ENCODE peak calls at places on chromosome 12, in four cellular contexts. S is left ventricle myocardium inferior; V is aorta; C is effector memory CD4-positive, alpha-beta T cell. U is an unnamed sample. For H3K4me1 and H3K27me3, the result is how much of the 10 kb centered on the place peaks cover.

GRCh38 chr12:7376196-7376595 is 67.8 kb downstream of the CD163L1 start:
- DNase-seq in C (no peak), V (no peak), S (no peak), U (no peak)

GRCh38 chr12:27772328-27773049 is 7.5 kb upstream of the KLHL42 start:
- DNase-seq in S (no peak), C (no peak), V (no peak), U (no peak)

GRCh38 chr12:52444647-52445595 is 7.0 kb downstream of the KRT6B start:
- DNase-seq in C (no peak), V (no peak), S (no peak), U (no peak)

GRCh38 chr12:49827351-49828099 is 688 bp downstream of the NCKAP5L start:
- DNase-seq in V (peak), C (peak), S (peak), U (peak)

GRCh38 chr12:58774731-58775130 is 145.6 kb downstream of the LRIG3 start:
- DNase-seq in S (no peak), C (no peak), V (no peak), U (no peak)

GRCh38 chr12:107791465-107792089 is 17.1 kb downstream of the ASCL4 start:
- DNase-seq in S (no peak), C (no peak), V (no peak), U (no peak)

GRCh38 chr12:32264995-32265394 is 134.4 kb upstream of the FGD4 start:
- DNase-seq in V (no peak), C (no peak), S (no peak), U (no peak)

GRCh38 chr12:124397399-124397679 is 102.4 kb downstream of the RFLNA start:
- DNase-seq in S (no peak), C (no peak), V (no peak), U (peak)

GRCh38 chr12:64669270-64669842 is 59.1 kb downstream of the RASSF3 start:
- DNase-seq in C (peak), S (peak), V (peak), U (no peak)

GRCh38 chr12:18275974-18276373 is 14.7 kb downstream of the PIK3C2G start:
- DNase-seq in C (no peak), S (no peak), V (no peak), U (no peak)

GRCh38 chr12:12804011-12804410 is 9.1 kb upstream of the DDX47 start:
- DNase-seq in S (no peak), V (no peak), C (no peak), U (no peak)

GRCh38 chr12:107395817-107396216 is 289.8 kb upstream of the PWP1 start:
- DNase-seq in V (no peak), S (no peak), C (no peak), U (no peak)

GRCh38 chr12:81354327-81354932 is 276.6 kb downstream of the ACSS3 start:
- DNase-seq in C (no peak), S (no peak), V (no peak), U (no peak)

GRCh38 chr12:118337194-118337838 is 35.4 kb downstream of the TAOK3 start:
- DNase-seq in V (no peak), C (no peak), S (no peak), U (no peak)

GRCh38 chr12:63028951-63029350 is 94.0 kb upstream of the PPM1H start:
- DNase-seq in C (no peak), V (no peak), S (no peak), U (no peak)

GRCh38 chr12:47768323-47768811 is 4.7 kb upstream of the SLC48A1 start:
- DNase-seq in S (no peak), V (no peak), C (no peak), U (no peak)

GRCh38 chr12:95218852-95219171 is 1.2 kb downstream of the VEZT start:
- DNase-seq in C (peak), V (no peak), S (no peak), U (no peak)

GRCh38 chr12:15863258-15863835 is 18.8 kb upstream of the STRAP start:
- DNase-seq in C (no peak), V (no peak), S (no peak), U (no peak)

GRCh38 chr12:31011746-31012567 is 61.7 kb upstream of the DDX11 start:
- DNase-seq in S (no peak), C (no peak), V (no peak), U (peak)

GRCh38 chr12:30329281-30329680 is 366.4 kb downstream of the IPO8 start:
- DNase-seq in V (no peak), C (no peak), S (no peak), U (no peak)

GRCh38 chr12:90978117-90978770 is 23.3 kb upstream of the CCER1 start:
- DNase-seq in S (no peak), C (no peak), V (no peak), U (no peak)

GRCh38 chr12:110353211-110353965 is 50.1 kb downstream of the ANAPC7 start:
- DNase-seq in C (no peak), V (peak), S (no peak), U (no peak)

GRCh38 chr12:24231298-24231697 is 281.8 kb upstream of the SOX5 start:
- DNase-seq in S (no peak), V (no peak), C (no peak), U (no peak)

GRCh38 chr12:92623386-92623785 is 79.4 kb upstream of the PLEKHG7 start:
- DNase-seq in S (no peak), C (no peak), V (no peak), U (no peak)

GRCh38 chr12:120534203-120534702 is at the start of gene RNF10:
- DNase-seq in V (peak), S (peak), C (peak), U (peak)

GRCh38 chr12:53051058-53051880 is 1.4 kb downstream of the TNS2 start:
- DNase-seq in V (peak), S (peak), C (no peak), U (no peak)

GRCh38 chr12:32651956-32652210 is 27.2 kb upstream of the DNM1L start:
- DNase-seq in C (no peak), S (no peak), V (no peak), U (no peak)

GRCh38 chr12:114400395-114400794 is 5.5 kb downstream of the TBX5 start:
- DNase-seq in V (no peak), C (no peak), S (peak), U (no peak)

GRCh38 chr12:14850929-14851663 is 7.8 kb upstream of the ART4 start:
- DNase-seq in S (no peak), V (no peak), C (no peak), U (no peak)

GRCh38 chr12:3216726-3217682 is 139.8 kb downstream of the TSPAN9 start:
- DNase-seq in S (no peak), V (peak), C (no peak), U (no peak)

GRCh38 chr12:30678221-30678620 is 17.4 kb downstream of the IPO8 start:
- DNase-seq in S (no peak), V (no peak), C (no peak), U (no peak)

GRCh38 chr12:128818065-128819022 is 5.4 kb downstream of the SLC15A4 start:
- DNase-seq in C (no peak), V (no peak), S (no peak), U (no peak)
- H3K4me1 ChIP-seq in C (under half), V (under half), S (half or more), U (under half)

DNA sequence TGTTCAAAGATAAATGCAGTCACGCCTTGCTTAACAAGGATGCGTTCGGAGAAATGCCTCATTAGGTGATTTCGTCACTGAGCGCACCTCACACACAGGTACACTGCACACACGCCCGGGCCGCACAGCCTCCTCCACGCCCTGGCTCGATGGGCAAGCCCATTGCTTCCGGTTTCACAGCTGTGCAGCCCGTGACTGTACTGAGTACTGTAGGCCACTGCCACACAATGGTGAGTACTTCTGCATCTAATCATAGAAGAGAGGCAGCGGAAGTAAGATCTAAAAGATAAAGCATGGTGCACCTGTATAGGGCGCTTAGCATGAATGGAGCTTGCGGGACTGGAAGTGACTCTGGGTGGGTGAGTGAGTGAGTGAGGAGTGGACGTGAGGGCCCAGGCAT is 4.3 kb downstream of the RIMBP2 start:
- DNase-seq in S (no peak), V (no peak), C (no peak), U (no peak)
- H3K27me3 ChIP-seq in S (half or more), V (under half), C (under half), U (under half)

DNA sequence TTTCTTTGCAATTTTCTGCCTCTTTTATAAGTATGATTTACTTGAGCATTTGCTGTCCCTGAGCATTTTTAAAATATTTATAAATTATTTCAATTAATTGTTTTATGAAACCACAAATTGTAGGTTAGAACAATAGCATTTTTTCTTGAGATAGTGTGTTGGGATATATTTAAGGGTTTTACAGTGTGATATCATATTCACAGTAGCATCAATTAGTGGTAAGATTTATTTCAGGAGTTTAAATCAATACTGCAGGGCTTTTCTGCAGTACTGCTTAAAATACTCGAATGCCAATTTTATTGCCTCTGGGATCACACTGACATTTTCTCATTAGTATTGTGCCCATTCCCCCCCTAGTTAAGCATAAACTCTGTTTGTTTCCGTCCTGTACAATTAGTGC is 82.2 kb downstream of the BHLHE41 start:
- DNase-seq in V (no peak), S (no peak), C (no peak), U (no peak)
- H3K4me1 ChIP-seq in V (under half), S (under half), C (under half), U (under half)

DNA sequence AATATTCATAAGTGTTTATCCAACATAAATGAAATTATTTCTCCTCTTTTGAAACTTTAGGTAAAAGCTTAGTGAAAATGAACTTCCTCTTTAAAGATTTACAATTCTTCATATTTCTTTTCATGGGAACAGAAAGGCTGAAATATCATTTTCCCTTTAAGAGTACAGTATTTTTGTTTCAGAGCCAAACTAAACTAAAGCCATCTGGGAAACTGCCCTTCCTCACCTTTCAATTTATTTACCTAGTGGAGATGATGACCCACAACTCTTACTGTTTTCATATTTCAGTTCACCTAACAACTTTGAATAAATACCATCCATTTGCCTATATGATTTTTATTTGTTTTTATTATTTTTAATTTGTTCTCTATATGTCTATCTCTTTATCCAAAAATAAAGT is 105.4 kb downstream of the ALX1 start:
- DNase-seq in V (no peak), C (no peak), S (no peak), U (no peak)
- H3K27me3 ChIP-seq in V (under half), C (under half), S (under half), U (under half)

GRCh38 chr12:104313568-104314241 is 10.2 kb downstream of the EID3 start:
- DNase-seq in C (no peak), S (no peak), V (no peak), U (no peak)

GRCh38 chr12:104312202-104312601 is 8.7 kb downstream of the EID3 start:
- DNase-seq in S (no peak), C (no peak), V (no peak), U (no peak)

GRCh38 chr12:104312654-104313053 is 9.1 kb downstream of the EID3 start:
- DNase-seq in C (no peak), S (no peak), V (no peak), U (no peak)

GRCh38 chr12:104309446-104309993 is 6.0 kb downstream of the EID3 start:
- DNase-seq in C (no peak), S (no peak), V (no peak), U (no peak)

DNA sequence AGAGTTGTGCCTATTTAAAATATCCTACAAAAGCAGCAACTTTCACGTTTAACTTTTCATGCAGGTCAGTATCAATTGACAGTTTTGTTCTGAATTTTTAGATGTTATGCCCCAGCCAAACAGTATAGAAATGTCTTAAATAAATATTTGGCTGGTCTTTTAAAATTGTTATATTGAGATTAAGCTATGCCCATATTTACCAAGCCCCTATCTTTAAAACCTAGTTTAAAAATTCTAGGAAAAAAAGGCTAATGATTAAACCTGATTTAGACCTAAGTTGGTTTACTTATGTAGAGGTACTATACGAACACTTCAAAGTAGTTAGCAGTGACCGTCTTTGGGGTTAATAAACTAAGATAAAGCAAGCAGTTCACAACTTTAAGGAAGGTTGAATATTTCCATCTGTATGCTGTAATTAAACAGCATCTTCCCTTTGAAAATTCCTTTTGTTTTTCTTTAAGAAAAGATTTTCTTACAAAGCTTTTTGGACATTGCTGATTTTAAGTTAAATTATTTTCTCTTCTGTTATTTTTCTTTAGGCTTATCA is 7.3 kb downstream of the EID3 start:
- DNase-seq in S (no peak), V (no peak), C (no peak), U (no peak)
- H3K4me1 ChIP-seq in S (under half), V (under half), C (under half), U (under half)

GRCh38 chr12:132547207-132547740 is 57.3 kb downstream of the FBRSL1 start:
- DNase-seq in S (no peak), C (no peak), V (no peak), U (no peak)

GRCh38 chr12:132550830-132551229 is 59.6 kb downstream of the LRCOL1 start:
- DNase-seq in S (no peak), C (no peak), V (no peak), U (no peak)

GRCh38 chr12:132548430-132549058 is 58.6 kb downstream of the FBRSL1 start:
- DNase-seq in S (no peak), V (no peak), C (no peak), U (no peak)

GRCh38 chr12:132550014-132550802 is 60.2 kb downstream of the LRCOL1 start:
- DNase-seq in V (no peak), C (no peak), S (no peak), U (no peak)

GRCh38 chr12:132549059-132549458 is 59.1 kb downstream of the FBRSL1 start:
- DNase-seq in C (no peak), V (no peak), S (no peak), U (no peak)
- H3K27me3 ChIP-seq in C (under half), V (under half), S (under half), U (under half)

U was measured in BE2C.